ENCODE peak calls at places on chromosome 1, in six cellular contexts. X is tibial nerve, L is lower leg skin, M is pancreas, Z is heart left ventricle, U is astrocyte of the cerebellum. E is an unnamed sample.

GRCh38 chr1:205144751-205145150 is 23.0 kb upstream of the RBBP5 start:
- DNase-seq in X (no peak), L (no peak), M (no peak), Z (no peak), U (peak), E (no peak)

GRCh38 chr1:215682232-215682631 is 115.1 kb downstream of the KCTD3 start:
- DNase-seq in X (no peak), L (no peak), M (no peak), Z (no peak), U (no peak), E (no peak)

GRCh38 chr1:115677570-115677969 is 35.8 kb downstream of the VANGL1 start:
- DNase-seq in X (no peak), L (no peak), M (no peak), Z (no peak), U (no peak), E (no peak)

GRCh38 chr1:94593611-94594010 is 52.1 kb upstream of the F3 start:
- DNase-seq in X (no peak), L (no peak), M (no peak), Z (no peak), U (no peak), E (no peak)

GRCh38 chr1:200629876-200630514 is 9.4 kb upstream of the KIF14 start:
- DNase-seq in X (no peak), L (no peak), M (no peak), Z (no peak), U (no peak), E (no peak)

GRCh38 chr1:61424382-61424781 is 300.6 kb downstream of the TM2D1 start:
- DNase-seq in X (no peak), L (no peak), M (no peak), Z (no peak), U (no peak), E (no peak)

GRCh38 chr1:153804112-153804511 is 28.9 kb downstream of the SLC27A3 start:
- DNase-seq in X (no peak), L (no peak), M (no peak), Z (no peak), U (no peak), E (no peak)

GRCh38 chr1:114352797-114353196 is 158.2 kb downstream of the TRIM33 start:
- DNase-seq in X (no peak), L (no peak), M (no peak), Z (no peak), U (no peak), E (no peak)

GRCh38 chr1:243974451-243975292 is 76.4 kb upstream of the ZBTB18 start:
- DNase-seq in X (no peak), L (no peak), M (no peak), Z (no peak), U (peak), E (no peak)

GRCh38 chr1:14866841-14867626 is 268.5 kb downstream of the KAZN start:
- DNase-seq in X (no peak), L (no peak), M (no peak), Z (no peak), U (no peak), E (no peak)

GRCh38 chr1:71049951-71050598 is 2.5 kb upstream of the PTGER3 start:
- DNase-seq in X (no peak), L (no peak), M (no peak), Z (no peak), U (peak), E (peak)

GRCh38 chr1:210301254-210301955 is 27.3 kb upstream of the HHAT start:
- DNase-seq in X (no peak), L (no peak), M (no peak), Z (no peak), U (no peak), E (no peak)

GRCh38 chr1:231626951-231627614 is 493 bp downstream of the DISC1 start:
- DNase-seq in X (peak), L (peak), M (peak), Z (peak), U (no peak), E (peak)

GRCh38 chr1:56491441-56491840 is 87.9 kb downstream of the PLPP3 start:
- DNase-seq in X (no peak), L (no peak), M (no peak), Z (no peak), U (no peak), E (no peak)

GRCh38 chr1:1164701-1165451 is 8.8 kb upstream of the TTLL10 start:
- DNase-seq in X (no peak), L (no peak), M (peak), Z (no peak), U (no peak), E (no peak)

GRCh38 chr1:152461544-152461943 is 47.5 kb upstream of the CRNN start:
- DNase-seq in X (no peak), L (peak), M (peak), Z (peak), U (peak), E (no peak)

GRCh38 chr1:152462636-152463035 is 48.0 kb upstream of the LCE5A start:
- DNase-seq in X (no peak), L (no peak), M (no peak), Z (no peak), U (no peak), E (no peak)

GRCh38 chr1:152458384-152459185 is 44.5 kb upstream of the CRNN start:
- DNase-seq in X (peak), L (peak), M (peak), Z (peak), U (peak), E (peak)

GRCh38 chr1:152459596-152460528 is 45.8 kb upstream of the CRNN start:
- DNase-seq in X (peak), L (no peak), M (peak), Z (peak), U (peak), E (peak)

GRCh38 chr1:152460529-152460899 is 46.5 kb upstream of the CRNN start:
- DNase-seq in X (no peak), L (no peak), M (no peak), Z (no peak), U (no peak), E (no peak)
- TF ChIP-seq CTCF in X (no peak), L (no peak), M (no peak), Z (no peak), U (no peak), E (no peak)

DNA sequence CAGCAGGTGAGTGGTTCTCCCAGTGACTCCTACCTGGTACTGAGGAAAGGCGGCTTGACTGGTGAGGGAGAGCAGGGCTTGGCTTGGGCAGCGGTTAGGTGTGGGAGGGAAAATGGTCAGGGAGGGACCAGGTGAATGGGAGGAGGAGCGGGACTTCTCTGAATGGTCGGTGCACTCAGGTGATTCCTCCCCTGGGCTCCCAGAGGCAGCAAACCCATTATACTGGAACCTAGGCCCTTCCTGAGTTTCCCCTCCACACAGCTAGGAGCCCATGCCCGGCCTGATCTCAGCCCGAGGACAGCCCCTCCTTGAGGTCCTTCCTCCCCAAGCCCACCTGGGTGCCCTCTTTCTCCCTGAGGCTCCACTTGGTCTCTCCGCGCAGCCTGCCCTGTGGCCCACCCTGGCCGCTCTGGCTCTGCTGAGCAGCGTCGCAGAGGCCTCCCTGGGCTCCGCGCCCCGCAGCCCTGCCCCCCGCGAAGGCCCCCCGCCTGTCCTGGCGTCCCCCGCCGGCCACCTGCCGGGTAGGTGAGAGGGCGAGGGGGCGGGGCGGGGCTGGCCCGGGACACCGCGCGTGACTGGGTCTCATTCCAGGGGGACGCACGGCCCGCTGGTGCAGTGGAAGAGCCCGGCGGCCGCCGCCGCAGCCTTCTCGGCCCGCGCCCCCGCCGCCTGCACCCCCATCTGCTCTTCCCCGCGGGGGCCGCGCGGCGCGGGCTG is 2.3 kb downstream of the ARTN start:
- DNase-seq in X (no peak), L (no peak), M (peak), Z (no peak), U (no peak), E (no peak)
- H3K4me3 ChIP-seq in X (peak), L (peak), M (peak), Z (no peak), U (peak), E (peak)

DNA sequence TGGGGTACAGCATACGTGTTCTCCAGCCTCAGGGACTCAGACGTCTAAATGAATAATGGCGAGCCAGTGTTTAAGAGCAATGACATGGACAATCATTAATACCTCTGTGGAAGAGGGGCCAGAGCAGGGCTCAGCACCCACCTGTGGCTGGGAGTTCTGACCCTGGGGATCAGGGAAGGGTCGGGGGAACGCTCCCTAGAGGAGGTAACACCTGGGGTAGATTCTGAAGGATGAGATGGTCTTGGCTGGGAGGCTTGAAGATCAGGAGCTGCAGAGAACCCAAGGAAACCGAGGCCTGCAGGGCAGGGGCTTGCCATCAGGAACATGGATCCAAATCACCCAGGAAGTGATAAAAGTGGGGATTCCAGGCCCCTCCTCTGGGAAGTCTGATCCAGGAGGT is 138.2 kb upstream of the RUNX3 start:
- DNase-seq in X (no peak), L (no peak), M (peak), Z (no peak), U (no peak), E (no peak)
- TF ChIP-seq CTCF in X (no peak), L (no peak), M (no peak), Z (no peak), U (no peak), E (no peak)

DNA sequence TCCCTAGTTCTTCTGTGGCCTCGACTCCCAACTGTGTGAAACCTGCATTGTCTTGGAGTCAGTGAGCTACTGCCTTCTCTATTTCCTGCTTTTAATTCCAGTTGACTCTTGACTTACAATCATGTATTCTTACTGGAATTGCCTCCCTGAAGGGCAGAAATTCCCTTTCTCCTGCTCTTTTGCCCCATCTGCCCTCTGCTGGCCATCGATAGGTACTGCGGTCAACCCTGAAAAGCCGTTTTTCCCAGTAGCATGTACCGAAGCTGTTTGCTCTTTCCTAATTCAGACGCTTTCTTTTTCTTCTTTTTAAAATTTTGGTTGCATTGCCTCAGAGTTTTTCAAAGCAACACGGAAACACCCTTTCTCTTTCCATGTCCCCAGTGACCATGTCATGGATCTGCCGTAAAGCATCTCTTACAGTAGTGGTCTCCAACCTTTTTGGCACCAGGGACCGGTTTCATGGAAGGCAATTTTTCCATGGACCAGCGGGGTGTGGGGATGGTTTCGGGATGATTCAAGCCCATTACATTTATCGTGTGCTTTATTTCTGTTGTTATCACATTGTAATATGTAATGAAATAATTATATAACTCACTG is 164.2 kb upstream of the C1orf21 start:
- DNase-seq in X (no peak), L (peak), M (peak), Z (peak), U (no peak), E (peak)
- H3K4me3 ChIP-seq in X (no peak), L (no peak), M (no peak), Z (no peak), U (peak), E (no peak)

E was measured in heart right ventricle.